ENCODE peak calls at places on chromosomes 2 and 18, in ten cellular contexts. Z is tibial artery, V is neural progenitor cell, N is right cardiac atrium, R is cardiac muscle cell, P is pancreas, T is spleen, D is mammary epithelial cell, H is Panc1, S is GM23338. A is an unnamed sample.

GRCh38 chr2:215401896-215402379 is 33.9 kb downstream of the FN1 start:
- DNase-seq in R (peak), Z (no peak), H (no peak), S (no peak), V (no peak), P (no peak), T (no peak), N (no peak), D (peak), A (no peak)

GRCh38 chr2:138334323-138334722 is 167.2 kb upstream of the SPOPL start:
- DNase-seq in V (no peak), T (no peak), N (peak), D (no peak), S (no peak), Z (peak), P (no peak), R (no peak), H (no peak), A (no peak)

GRCh38 chr2:67564076-67564475 is 166.9 kb downstream of the ETAA1 start:
- DNase-seq in H (no peak), N (no peak), T (no peak), S (no peak), R (peak), D (peak), Z (no peak), P (no peak), V (no peak), A (no peak)

GRCh38 chr2:10889741-10890215 is 22.0 kb upstream of the KCNF1 start:
- DNase-seq in R (no peak), T (no peak), Z (no peak), D (peak), S (no peak), N (no peak), P (no peak), V (no peak), H (no peak), A (no peak)

GRCh38 chr2:62415518-62415917 is 90.5 kb downstream of the TMEM17 start:
- DNase-seq in Z (no peak), N (no peak), S (no peak), P (no peak), H (no peak), R (no peak), V (no peak), T (no peak), D (no peak), A (no peak)

GRCh38 chr2:127145255-127145899 is 38.4 kb upstream of the BIN1 start:
- DNase-seq in S (no peak), R (no peak), N (no peak), P (no peak), V (no peak), Z (no peak), H (no peak), T (no peak), D (peak), A (no peak)

GRCh38 chr2:53787255-53787910 is 539 bp downstream of the ERLEC1 start:
- DNase-seq in S (peak), T (no peak), D (peak), R (peak), H (no peak), P (no peak), V (no peak), N (no peak), Z (no peak), A (no peak)

GRCh38 chr2:200021449-200022114 is 66.2 kb downstream of the MAIP1 start:
- DNase-seq in T (no peak), P (no peak), Z (no peak), H (no peak), S (no peak), D (no peak), N (no peak), V (no peak), R (no peak), A (no peak)

GRCh38 chr18:76479351-76480238 is 15.4 kb downstream of the ZNF516 start:
- DNase-seq in Z (no peak), N (no peak), S (no peak), V (no peak), P (no peak), H (no peak), R (no peak), D (no peak), T (no peak), A (no peak)

GRCh38 chr2:160207804-160208661 is 8.0 kb upstream of the ITGB6 start:
- DNase-seq in R (peak), Z (peak), P (no peak), N (peak), V (peak), T (peak), S (no peak), D (peak), H (peak), A (no peak)

GRCh38 chr2:140624188-140624587 is 1506.6 kb downstream of the LRP1B start:
- DNase-seq in V (no peak), N (no peak), S (no peak), D (no peak), T (no peak), P (no peak), R (no peak), H (no peak), Z (no peak), A (no peak)

GRCh38 chr2:197052371-197052770 is 125.9 kb upstream of the PGAP1 start:
- DNase-seq in D (no peak), H (no peak), P (no peak), Z (no peak), R (no peak), V (no peak), T (no peak), N (no peak), S (no peak), A (no peak)

GRCh38 chr18:76573325-76574025 is 78.4 kb upstream of the ZNF516 start:
- DNase-seq in T (no peak), V (no peak), R (peak), Z (no peak), H (no peak), N (no peak), S (no peak), P (peak), D (peak), A (no peak)

GRCh38 chr18:8030201-8030600 is 463.1 kb downstream of the PTPRM start:
- DNase-seq in S (no peak), N (no peak), P (no peak), D (no peak), R (no peak), H (no peak), T (no peak), Z (no peak), V (no peak), A (no peak)

GRCh38 chr2:158313734-158314133 is 142.8 kb downstream of the CCDC148 start:
- DNase-seq in D (no peak), H (no peak), N (no peak), P (no peak), T (no peak), R (no peak), V (no peak), S (no peak), Z (no peak), A (no peak)

GRCh38 chr2:17571681-17572080 is 31.2 kb downstream of the VSNL1 start:
- DNase-seq in S (no peak), P (no peak), N (no peak), V (no peak), R (no peak), H (no peak), D (no peak), T (no peak), Z (no peak), A (no peak)

GRCh38 chr2:29954316-29954715 is 32.9 kb upstream of the ALK start:
- DNase-seq in V (no peak), Z (no peak), H (no peak), N (no peak), T (no peak), S (no peak), R (no peak), P (no peak), D (no peak), A (no peak)

GRCh38 chr2:34545486-34546136 is 946.5 kb upstream of the FAM98A start:
- DNase-seq in T (peak), V (peak), R (no peak), D (no peak), Z (no peak), S (no peak), P (peak), H (no peak), N (no peak), A (no peak)

GRCh38 chr2:100978582-100979051 is 23.5 kb upstream of the RPL31 start:
- DNase-seq in T (no peak), P (no peak), V (no peak), H (no peak), D (no peak), N (peak), S (no peak), Z (peak), R (peak), A (no peak)

GRCh38 chr18:74604774-74605173 is 7.1 kb downstream of the ZNF407 start:
- DNase-seq in T (no peak), R (peak), H (no peak), D (no peak), S (peak), N (no peak), Z (no peak), V (no peak), P (no peak), A (no peak)

GRCh38 chr2:217960351-217960750 is 42.4 kb downstream of the TNS1 start:
- DNase-seq in S (no peak), Z (peak), H (no peak), P (peak), R (no peak), D (no peak), N (no peak), T (peak), V (no peak), A (no peak)

GRCh38 chr2:197277726-197278259 is 32.8 kb downstream of the ANKRD44 start:
- DNase-seq in N (no peak), T (no peak), S (no peak), H (no peak), D (no peak), Z (no peak), R (no peak), V (no peak), P (no peak), A (no peak)

GRCh38 chr2:228535396-228535795 is 353.9 kb upstream of the SPHKAP start:
- DNase-seq in H (no peak), N (no peak), P (no peak), S (peak), V (peak), T (no peak), Z (no peak), D (no peak), R (no peak), A (no peak)

GRCh38 chr2:172722481-172722880 is 13.2 kb upstream of the RAPGEF4 start:
- DNase-seq in T (no peak), V (no peak), R (no peak), P (no peak), H (no peak), D (peak), Z (no peak), S (no peak), N (no peak), A (no peak)

GRCh38 chr2:31812051-31812798 is 198.6 kb downstream of the MEMO1 start:
- DNase-seq in D (peak), N (no peak), T (no peak), P (no peak), R (peak), Z (no peak), V (no peak), S (no peak), H (no peak), A (no peak)

GRCh38 chr2:85259865-85260264 is 67.9 kb downstream of the TGOLN2 start:
- DNase-seq in T (peak), N (no peak), S (no peak), D (no peak), P (no peak), R (no peak), V (no peak), H (no peak), Z (no peak), A (no peak)

GRCh38 chr18:9860682-9861081 is 25.1 kb upstream of the TXNDC2 start:
- DNase-seq in P (no peak), S (no peak), Z (no peak), R (no peak), V (no peak), T (no peak), H (no peak), N (no peak), D (no peak), A (no peak)

GRCh38 chr18:8720141-8720540 is 14.8 kb downstream of the MTCL1 start:
- DNase-seq in S (no peak), H (no peak), P (no peak), Z (no peak), T (no peak), D (no peak), R (no peak), V (no peak), N (no peak), A (no peak)

GRCh38 chr18:46211816-46212215 is 107.6 kb downstream of the HAUS1 start:
- DNase-seq in V (no peak), D (no peak), T (no peak), N (no peak), S (no peak), Z (no peak), P (no peak), R (peak), H (no peak), A (no peak)

GRCh38 chr2:16665746-16666452 is at the start of gene CYRIA:
- DNase-seq in V (peak), N (peak), S (peak), T (peak), P (peak), H (no peak), D (peak), R (peak), Z (peak), A (no peak)

GRCh38 chr2:46653539-46653938 is 174.2 kb downstream of the TMEM247 start:
- DNase-seq in R (peak), H (no peak), N (no peak), V (no peak), Z (no peak), S (no peak), P (no peak), T (no peak), D (no peak), A (no peak)

GRCh38 chr18:50987261-50987660 is 19.4 kb downstream of the ELAC1 start:
- DNase-seq in T (no peak), D (no peak), Z (no peak), R (no peak), P (no peak), N (no peak), H (no peak), V (no peak), S (no peak), A (no peak)

GRCh38 chr2:163207706-163208370 is 369.3 kb upstream of the KCNH7 start:
- DNase-seq in R (no peak), S (no peak), V (no peak), H (no peak), Z (no peak), D (peak), P (no peak), T (no peak), N (no peak), A (no peak)

GRCh38 chr2:163205696-163206267 is 367.2 kb upstream of the KCNH7 start:
- DNase-seq in Z (no peak), S (no peak), T (no peak), N (no peak), P (no peak), D (no peak), R (no peak), H (no peak), V (peak), A (no peak)

GRCh38 chr2:163213699-163214098 is 375.1 kb upstream of the KCNH7 start:
- DNase-seq in N (no peak), Z (no peak), V (no peak), S (no peak), P (no peak), T (no peak), R (peak), D (peak), H (no peak), A (no peak)

DNA sequence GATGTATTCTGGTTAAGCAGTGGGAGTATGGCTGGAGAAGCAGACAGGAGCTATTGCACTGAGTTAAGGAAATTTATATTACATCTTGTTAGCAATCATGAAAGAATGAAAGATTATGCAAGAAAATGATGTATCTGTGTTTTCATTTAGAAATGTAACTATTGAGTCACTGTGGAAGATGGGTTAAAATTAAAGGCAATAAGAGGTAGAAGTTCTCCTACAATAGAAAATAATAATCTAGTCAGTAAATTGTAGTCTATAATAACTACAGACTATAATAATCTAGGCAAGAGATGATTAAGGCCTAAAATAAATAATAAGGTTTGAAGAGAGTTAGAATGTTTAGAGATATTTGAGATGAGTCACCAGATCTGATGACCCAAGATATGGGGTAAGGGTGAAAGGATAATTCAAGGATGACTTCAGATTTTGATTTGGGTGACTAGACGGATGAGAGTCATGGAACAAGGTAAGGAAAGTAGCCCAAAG is 371.9 kb upstream of the KCNH7 start:
- DNase-seq in D (peak), N (no peak), Z (no peak), T (no peak), S (no peak), V (no peak), R (peak), P (no peak), H (no peak), A (no peak)
- H3K27ac ChIP-seq in D (peak), N (no peak), Z (no peak), T (no peak), S (no peak), V (no peak), R (no peak), P (no peak), H (no peak), A (no peak)

GRCh38 chr2:174667461-174667860 is 69.9 kb upstream of the WIPF1 start:
- DNase-seq in P (no peak), S (peak), R (no peak), D (no peak), Z (no peak), T (peak), H (no peak), N (no peak), V (peak), A (no peak)
- H3K27ac ChIP-seq in P (no peak), S (no peak), R (no peak), D (no peak), Z (peak), T (peak), H (no peak), N (no peak), V (peak), A (no peak)

GRCh38 chr2:233250985-233251305 is 528 bp upstream of the ATG16L1 start:
- DNase-seq in N (no peak), R (no peak), V (no peak), D (no peak), S (no peak), H (no peak), T (no peak), P (no peak), Z (no peak), A (no peak)

GRCh38 chr2:233252227-233252626 is 754 bp downstream of the ATG16L1 start:
- DNase-seq in H (no peak), T (no peak), R (no peak), S (peak), P (no peak), V (peak), Z (no peak), N (no peak), D (no peak), A (no peak)

GRCh38 chr2:233250568-233250967 is 905 bp upstream of the ATG16L1 start:
- DNase-seq in P (no peak), N (no peak), S (no peak), D (no peak), R (no peak), H (no peak), Z (no peak), V (no peak), T (no peak), A (no peak)

GRCh38 chr2:233248999-233249398 is 2.5 kb upstream of the ATG16L1 start:
- DNase-seq in T (no peak), V (no peak), P (no peak), Z (no peak), N (no peak), R (no peak), S (no peak), D (no peak), H (no peak), A (no peak)

GRCh38 chr2:233251306-233252116 is at the start of gene ATG16L1:
- DNase-seq in R (peak), N (peak), T (peak), P (peak), H (peak), Z (peak), V (peak), S (peak), D (peak), A (peak)
- H3K27ac ChIP-seq in R (peak), N (peak), T (peak), P (peak), H (peak), Z (peak), V (no peak), S (peak), D (peak), A (no peak)

GRCh38 chr2:20526146-20526545 is 79.3 kb downstream of the RHOB start:
- DNase-seq in N (no peak), P (no peak), T (no peak), H (no peak), R (no peak), V (no peak), S (no peak), Z (no peak), D (no peak), A (no peak)

GRCh38 chr2:20523798-20524197 is 76.9 kb downstream of the RHOB start:
- DNase-seq in R (no peak), N (no peak), S (no peak), T (no peak), V (no peak), P (no peak), D (no peak), Z (no peak), H (no peak), A (no peak)

GRCh38 chr2:20525041-20526035 is 78.5 kb downstream of the RHOB start:
- DNase-seq in T (no peak), H (no peak), V (no peak), P (no peak), N (peak), D (peak), Z (peak), R (peak), S (no peak), A (no peak)

GRCh38 chr2:20523053-20523452 is 76.2 kb downstream of the RHOB start:
- DNase-seq in R (no peak), H (no peak), T (no peak), S (no peak), P (no peak), Z (no peak), N (no peak), D (no peak), V (no peak), A (no peak)

GRCh38 chr2:20524412-20525040 is 77.7 kb downstream of the RHOB start:
- DNase-seq in V (peak), S (no peak), P (no peak), T (no peak), R (peak), D (no peak), Z (no peak), H (no peak), N (peak), A (no peak)
- H3K27ac ChIP-seq in V (no peak), S (no peak), P (no peak), T (peak), R (peak), D (no peak), Z (peak), H (no peak), N (peak), A (no peak)

DNA sequence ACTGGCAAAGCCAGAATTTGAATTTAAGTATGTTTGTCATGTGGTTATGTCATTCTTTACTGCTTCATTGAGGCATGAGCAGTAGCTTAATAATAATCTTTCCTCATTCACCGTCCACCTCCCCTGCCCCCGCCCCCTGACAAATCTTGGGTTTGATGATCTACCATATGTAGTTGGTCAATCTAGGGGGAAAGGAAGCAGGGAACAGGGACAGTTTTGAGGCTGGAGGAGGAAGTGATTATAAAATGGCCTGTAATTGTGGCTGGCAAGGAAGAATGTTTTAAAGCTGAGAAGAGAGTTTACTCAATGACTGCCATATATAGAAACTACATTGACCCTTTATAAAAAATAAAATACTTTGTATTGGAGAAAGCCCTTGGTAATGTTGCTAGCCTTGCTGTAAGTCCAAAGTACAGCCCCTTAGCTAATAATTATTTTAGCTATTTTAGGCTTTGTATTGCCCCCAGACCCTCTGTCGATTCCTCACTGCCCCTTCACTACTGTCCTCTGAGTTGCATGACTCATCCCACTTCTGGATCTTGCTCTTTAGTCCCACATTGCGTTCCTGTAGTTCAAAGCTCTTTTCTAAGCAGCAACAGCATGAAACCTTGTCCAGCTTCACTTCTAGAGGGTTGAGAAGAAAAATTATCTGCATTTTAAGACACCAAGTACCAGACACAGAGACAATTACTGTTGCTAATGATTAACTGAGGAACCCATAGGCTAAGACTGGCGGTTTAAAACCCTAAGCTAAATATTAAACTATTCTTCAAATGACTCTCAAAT is 38.4 kb downstream of the PELI1 start:
- DNase-seq in V (no peak), R (no peak), T (no peak), Z (no peak), S (no peak), D (no peak), N (no peak), H (no peak), P (no peak), A (no peak)
- H3K27ac ChIP-seq in V (no peak), R (peak), T (no peak), Z (no peak), S (peak), D (no peak), N (no peak), H (no peak), P (peak), A (no peak)

GRCh38 chr2:130864830-130865229 is 28.1 kb downstream of the ARHGEF4 start:
- DNase-seq in T (no peak), R (peak), S (no peak), P (peak), Z (no peak), V (no peak), D (peak), N (peak), H (no peak), A (no peak)
- H3K27ac ChIP-seq in T (no peak), R (no peak), S (no peak), P (peak), Z (no peak), V (no peak), D (no peak), N (peak), H (no peak), A (no peak)